ENCODE peak calls at places on chromosomes 3 and 15, in five cellular contexts. R is H1, H is HCT116, I is SK-N-SH, P is HepG2. T is an unnamed sample.

GRCh38 chr15:52331490-52332240 is 36.1 kb upstream of the MYO5C start:
- DNase-seq in P (peak; percentile 30), I (peak; percentile 48), H (peak; percentile 10), R (no peak), T (peak; percentile 27)

GRCh38 chr3:12870942-12871341 is 29.6 kb upstream of the RPL32 start:
- DNase-seq in H (no peak), I (no peak), R (no peak), P (no peak), T (no peak)

GRCh38 chr3:170196833-170197232 is 15.3 kb upstream of the PHC3 start:
- DNase-seq in P (peak; percentile 36), I (no peak), H (peak; percentile 38), R (no peak), T (no peak)

GRCh38 chr3:18847583-18848197 is 300.6 kb upstream of the KCNH8 start:
- DNase-seq in P (peak; percentile 10), R (no peak), H (peak; percentile 6), I (peak; percentile 6), T (no peak)

GRCh38 chr15:47206358-47206978 is 510.8 kb upstream of the SEMA6D start:
- DNase-seq in P (no peak), I (no peak), H (no peak), R (no peak), T (no peak)

GRCh38 chr15:90451215-90451850 is 63.3 kb downstream of the IQGAP1 start:
- DNase-seq in H (no peak), I (no peak), R (peak; percentile 10), P (no peak), T (peak; percentile 68)

GRCh38 chr3:142941373-142942123 is 21.9 kb downstream of the PAQR9 start:
- DNase-seq in H (no peak), R (no peak), I (no peak), P (peak; percentile 96), T (no peak)

GRCh38 chr3:55244247-55244646 is 242.9 kb downstream of the WNT5A start:
- DNase-seq in I (no peak), P (no peak), R (no peak), H (no peak), T (no peak)

GRCh38 chr3:52218953-52219650 is 6.3 kb downstream of the TLR9 start:
- DNase-seq in I (no peak), P (no peak), H (no peak), R (no peak), T (peak; percentile 55)

GRCh38 chr15:67413770-67414429 is 107.0 kb upstream of the C15orf61 start:
- DNase-seq in P (peak; percentile 35), R (no peak), I (no peak), H (peak; percentile 23), T (no peak)

GRCh38 chr3:49673715-49674490 is at the start of gene APEH:
- DNase-seq in P (peak; percentile 96), I (peak; percentile 99), H (peak; percentile 97), R (peak; percentile 88), T (peak; percentile 89)

GRCh38 chr3:176840604-176841287 is 356.5 kb downstream of the TBL1XR1 start:
- DNase-seq in H (no peak), R (no peak), P (no peak), I (no peak), T (no peak)

GRCh38 chr15:22850055-22850454 is 11.6 kb downstream of the NIPA2 start:
- DNase-seq in I (no peak), P (no peak), R (no peak), H (no peak), T (no peak)

GRCh38 chr3:170180107-170180951 is 1.2 kb downstream of the PHC3 start:
- DNase-seq in H (no peak), R (no peak), P (no peak), I (no peak), T (peak; percentile 19)

GRCh38 chr3:142064454-142064853 is 84.9 kb downstream of the TFDP2 start:
- DNase-seq in H (no peak), R (no peak), I (no peak), P (no peak), T (no peak)

GRCh38 chr15:70781236-70781635 is 17.9 kb upstream of the UACA start:
- DNase-seq in I (no peak), R (no peak), H (no peak), P (no peak), T (no peak)

GRCh38 chr3:119069725-119070124 is 35.1 kb upstream of the IGSF11 start:
- DNase-seq in P (no peak), H (no peak), R (no peak), I (no peak), T (no peak)

GRCh38 chr3:98712726-98713125 is 50.4 kb upstream of the ST3GAL6 start:
- DNase-seq in I (no peak), R (no peak), H (no peak), P (no peak), T (no peak)

GRCh38 chr3:71580636-71581215 is 2.8 kb downstream of the FOXP1 start:
- DNase-seq in I (no peak), P (no peak), H (no peak), R (no peak), T (no peak)

GRCh38 chr15:51863131-51863530 is 33.7 kb downstream of the TMOD3 start:
- DNase-seq in I (no peak), H (no peak), P (no peak), R (no peak), T (no peak)

GRCh38 chr3:154324919-154325318 is 632 bp upstream of the DHX36 start:
- DNase-seq in I (no peak), P (peak; percentile 63), R (no peak), H (no peak), T (no peak)

GRCh38 chr3:71575433-71575832 is 8.1 kb downstream of the FOXP1 start:
- DNase-seq in I (no peak), R (no peak), H (no peak), P (no peak), T (no peak)

GRCh38 chr15:45732544-45733130 is 97.8 kb downstream of the SQOR start:
- DNase-seq in H (no peak), R (no peak), I (peak; percentile 34), P (no peak), T (peak; percentile 13)

GRCh38 chr3:169662215-169663070 is 1.1 kb downstream of the MECOM start:
- DNase-seq in I (peak; percentile 91), P (peak; percentile 66), H (peak; percentile 24), R (no peak), T (peak; percentile 94)

GRCh38 chr3:19725000-19725399 is 209.0 kb downstream of the EFHB start:
- DNase-seq in P (no peak), H (no peak), R (no peak), I (no peak), T (no peak)

GRCh38 chr3:182789371-182789770 is 3.9 kb upstream of the ATP11B start:
- DNase-seq in P (no peak), I (no peak), R (no peak), H (no peak), T (no peak)

GRCh38 chr3:78846688-78847087 is 921.1 kb downstream of the ROBO1 start:
- DNase-seq in H (no peak), I (no peak), R (no peak), P (no peak), T (no peak)

GRCh38 chr3:82685761-82686160 is 924.3 kb upstream of the GBE1 start:
- DNase-seq in I (no peak), P (no peak), R (no peak), H (no peak), T (no peak)

GRCh38 chr3:23203651-23204111 is 554 bp downstream of the UBE2E2 start:
- DNase-seq in H (no peak), I (peak; percentile 54), P (no peak), R (no peak), T (no peak)

GRCh38 chr3:47989981-47990440 is 26.2 kb downstream of the MAP4 start:
- DNase-seq in H (peak; percentile 69), R (peak; percentile 54), P (peak; percentile 76), I (peak; percentile 72), T (peak; percentile 27)

GRCh38 chr3:186287723-186288122 is 74.3 kb downstream of the DGKG start:
- DNase-seq in P (no peak), I (no peak), R (no peak), H (no peak), T (no peak)

GRCh38 chr3:409011-409410 is 212.4 kb downstream of the CHL1 start:
- DNase-seq in I (no peak), P (no peak), R (no peak), H (no peak), T (no peak)

GRCh38 chr3:411183-411681 is 214.7 kb downstream of the CHL1 start:
- DNase-seq in R (no peak), I (no peak), H (no peak), P (no peak), T (no peak)

DNA sequence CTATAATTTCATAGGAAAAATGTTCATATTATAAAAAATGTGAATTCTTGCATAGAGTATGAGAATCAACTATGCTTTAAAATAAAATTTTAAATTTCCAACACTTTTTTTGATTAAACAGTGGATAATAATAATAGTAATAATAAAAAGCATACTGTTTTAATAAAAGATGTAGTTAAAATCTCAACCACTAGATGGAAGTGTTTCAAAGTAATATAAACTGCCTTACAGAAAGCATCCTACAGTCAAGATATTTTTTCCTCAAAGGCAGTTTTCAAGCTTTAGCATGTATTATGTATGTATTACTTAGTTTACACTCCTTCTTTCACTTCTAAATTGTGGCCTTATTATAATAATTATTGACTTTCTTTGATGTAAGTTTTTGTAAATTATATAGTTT is 217.5 kb downstream of the CHL1 start:
- DNase-seq in I (no peak), P (no peak), R (no peak), H (no peak), T (peak; percentile 5)
- TF ChIP-seq JUND in I (no peak), P (no peak), R (no peak), H (no peak), T (no peak)

DNA sequence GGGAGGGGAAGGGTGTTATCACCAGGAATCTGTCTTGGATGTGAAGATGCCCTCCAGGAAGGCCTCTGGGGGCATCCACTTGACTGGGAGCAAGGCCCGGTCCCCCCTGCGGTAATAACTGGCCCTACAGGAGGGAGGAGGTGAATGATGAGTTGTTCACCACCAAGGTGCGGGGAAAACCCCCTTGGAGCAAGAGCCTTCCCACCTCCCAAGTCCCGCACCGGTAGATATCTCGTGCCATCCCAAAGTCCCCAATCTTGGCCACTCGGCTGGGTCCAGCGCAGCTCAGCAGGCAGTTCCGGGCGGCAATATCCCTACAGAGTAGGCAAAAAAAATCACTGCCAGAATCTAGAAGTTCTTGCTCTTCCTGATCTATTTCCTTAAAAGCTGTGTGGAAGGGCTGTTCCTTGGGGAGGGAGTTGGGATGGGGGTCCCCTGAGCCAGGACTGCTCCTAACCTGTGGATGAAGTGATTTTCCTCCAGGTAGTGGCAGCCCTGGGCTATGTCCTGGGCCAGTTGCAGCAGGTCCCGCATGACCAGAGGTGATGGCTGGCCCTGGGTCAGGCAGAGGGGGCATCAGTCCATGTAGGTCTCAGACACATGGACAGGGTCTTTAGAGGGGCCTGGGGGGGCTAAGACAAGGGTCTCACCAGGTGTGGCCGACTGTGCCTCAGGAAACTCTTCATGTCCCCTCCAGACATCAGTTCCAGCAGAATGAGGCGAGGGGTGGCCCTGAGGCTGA is 8.7 kb downstream of the LTK start:
- DNase-seq in I (no peak), R (no peak), H (no peak), P (no peak), T (no peak)
- TF ChIP-seq JUND in I (no peak), R (no peak), H (no peak), P (no peak), T (no peak)

GRCh38 chr15:58331562-58331902 is 100.3 kb upstream of the LIPC start:
- DNase-seq in H (no peak), R (no peak), I (no peak), P (peak; percentile 32), T (no peak)
- TF ChIP-seq JUND in H (no peak), R (no peak), I (no peak), P (no peak), T (no peak)

GRCh38 chr3:38731522-38731921 is 82.0 kb upstream of the SCN5A start:
- DNase-seq in I (no peak), H (no peak), R (no peak), P (no peak), T (no peak)
- TF ChIP-seq JUND in I (no peak), H (no peak), R (no peak), P (no peak), T (no peak)

T was measured in T47D.